ENCODE peak calls at places on chromosomes 13 and 19, in seven cellular contexts. B is uterus, U is tibial nerve, A is prostate gland, F is body of pancreas, R is right lobe of liver, M is stomach. L is an unnamed sample. For H3K9me3, the result is how much of the 10 kb centered on the place peaks cover.

GRCh38 chr13:114339779-114340534 is 25.7 kb downstream of the CHAMP1 start:
- DNase-seq in B (no peak), F (peak), M (peak), R (no peak), A (peak), U (no peak), L (no peak)

GRCh38 chr13:25062479-25062878 is 33.5 kb upstream of the PABPC3 start:
- DNase-seq in R (no peak), M (no peak), B (no peak), U (no peak), A (no peak), F (no peak), L (no peak)

GRCh38 chr13:97004886-97005285 is 10.6 kb upstream of the OXGR1 start:
- DNase-seq in A (no peak), U (no peak), M (no peak), R (no peak), F (no peak), B (no peak), L (no peak)

GRCh38 chr13:21037656-21038055 is 23.7 kb downstream of the LATS2 start:
- DNase-seq in A (no peak), R (no peak), U (no peak), F (no peak), B (no peak), M (no peak), L (no peak)

GRCh38 chr19:2164020-2164988 is 571 bp downstream of the DOT1L start:
- DNase-seq in A (no peak), F (no peak), M (no peak), R (peak), B (peak), U (no peak), L (no peak)

GRCh38 chr13:79194272-79194671 is 211.8 kb downstream of the RBM26 start:
- DNase-seq in B (no peak), R (no peak), F (no peak), A (no peak), U (no peak), M (no peak), L (no peak)

GRCh38 chr19:41699231-41699967 is 9.0 kb upstream of the CEACAM5 start:
- DNase-seq in R (peak), A (peak), M (peak), B (peak), U (no peak), F (peak), L (no peak)

GRCh38 chr13:111388851-111389500 is 68.5 kb downstream of the TEX29 start:
- DNase-seq in U (no peak), B (no peak), M (peak), F (no peak), A (no peak), R (no peak), L (no peak)

GRCh38 chr13:25286308-25286968 is 850 bp downstream of the MTMR6 start:
- DNase-seq in M (no peak), F (peak), R (no peak), U (no peak), B (no peak), A (peak), L (no peak)

GRCh38 chr19:11737964-11738745 is 591 bp downstream of the ZNF823 start:
- DNase-seq in M (peak), R (peak), F (peak), A (peak), U (peak), B (peak), L (no peak)

GRCh38 chr13:33205804-33206221 is 79.7 kb downstream of the STARD13 start:
- DNase-seq in M (no peak), R (no peak), F (peak), A (no peak), U (no peak), B (no peak), L (no peak)

GRCh38 chr19:15717781-15718180 is 10.0 kb upstream of the OR10H2 start:
- DNase-seq in U (no peak), R (no peak), A (no peak), M (no peak), B (no peak), F (no peak), L (no peak)
- H3K9me3 ChIP-seq in U (under half), R (under half), A (under half), M (under half), B (under half), F (under half), L (under half)

GRCh38 chr13:40789275-40790231 is at the start of gene SLC25A15:
- DNase-seq in A (peak), M (peak), U (peak), R (peak), B (peak), F (peak), L (peak)
- TF ChIP-seq POLR2A in A (peak), M (no peak), U (peak), R (peak), B (no peak), F (peak), L (peak)

DNA sequence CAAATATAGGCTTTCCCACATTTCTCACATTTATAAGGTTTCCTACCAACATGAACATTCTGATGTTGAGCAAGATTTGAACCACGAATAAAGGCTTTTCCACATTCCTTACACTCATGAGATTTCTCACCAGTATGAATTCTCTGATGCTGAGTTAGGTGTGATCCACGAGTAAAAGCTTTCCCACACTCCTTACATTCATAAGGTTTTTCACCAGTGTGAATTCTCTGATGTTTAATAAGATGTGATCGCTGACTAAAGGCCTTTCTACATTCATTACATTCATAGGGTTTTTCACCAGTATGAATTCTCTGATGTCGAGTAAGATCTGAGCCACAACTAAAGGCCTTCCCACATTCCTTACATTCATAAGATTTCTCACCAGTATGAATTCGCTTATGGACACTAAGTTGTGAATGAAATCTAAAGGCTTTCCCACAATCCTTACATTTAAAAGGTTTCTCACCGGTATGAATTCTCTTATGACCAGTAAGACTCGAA is 19.0 kb downstream of the ZNF790 start:
- DNase-seq in U (no peak), F (no peak), M (no peak), A (no peak), R (no peak), B (no peak), L (no peak)
- H3K9me3 ChIP-seq in U (under half), F (under half), M (half or more), A (under half), R (half or more), B (under half), L (half or more)

DNA sequence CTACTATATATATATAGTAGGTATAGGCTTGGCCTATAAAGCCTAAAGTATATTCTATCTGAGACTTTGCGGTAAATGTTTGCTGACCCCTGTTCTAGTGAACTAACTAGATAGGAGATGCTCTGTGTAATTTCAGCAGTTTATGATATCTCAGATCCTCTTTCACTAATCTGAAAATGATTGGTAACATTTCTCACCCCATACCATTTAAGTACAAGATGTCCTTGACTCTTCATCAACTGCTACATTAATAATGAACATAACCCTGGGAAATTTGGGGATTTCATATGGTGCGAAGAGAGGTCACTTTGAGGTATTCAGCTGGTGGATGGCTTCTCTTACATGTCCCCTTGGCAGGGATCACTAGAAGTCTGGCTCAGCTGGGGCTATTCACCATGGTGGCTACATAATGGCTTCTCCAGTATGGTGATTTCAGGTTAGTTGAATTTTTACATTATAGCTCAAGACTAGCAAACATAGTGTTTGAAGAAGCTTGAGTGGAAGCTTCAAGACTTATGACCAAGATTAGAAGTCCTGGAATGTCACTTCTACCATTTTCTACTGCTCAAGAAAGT is 103.6 kb upstream of the MYCBP2 start:
- DNase-seq in A (no peak), M (no peak), F (no peak), R (no peak), B (no peak), U (no peak), L (no peak)
- TF ChIP-seq POLR2A in A (no peak), M (no peak), F (no peak), R (no peak), B (no peak), U (no peak), L (no peak)

DNA sequence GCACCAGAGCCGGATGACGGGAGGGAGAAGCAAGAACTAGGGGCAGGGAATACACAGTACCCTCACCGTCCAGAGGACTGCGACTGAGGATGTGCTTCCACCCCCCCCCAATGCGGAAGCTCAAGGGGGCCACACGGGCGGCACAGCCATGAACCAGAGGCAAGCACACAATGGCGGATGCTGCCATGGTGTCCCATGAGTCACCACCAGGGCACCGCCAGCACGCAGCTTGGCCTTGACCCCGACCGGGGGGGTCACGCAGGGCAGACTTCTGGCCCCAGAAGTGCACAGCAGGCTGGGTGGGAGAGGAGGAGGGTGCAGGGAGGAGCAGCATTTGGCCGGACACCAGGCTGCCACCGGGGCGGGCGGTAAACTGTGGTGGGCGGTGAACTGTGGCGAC is 83.5 kb upstream of the ZNF254 start:
- DNase-seq in A (no peak), F (no peak), U (no peak), R (no peak), M (no peak), B (no peak), L (no peak)
- H3K9me3 ChIP-seq in A (under half), F (under half), U (under half), R (under half), M (under half), B (under half), L (under half)

GRCh38 chr13:106497079-106497478 is 38.4 kb downstream of the EFNB2 start:
- DNase-seq in B (no peak), U (no peak), R (no peak), A (no peak), M (no peak), F (no peak), L (no peak)

GRCh38 chr13:106499113-106499512 is 36.3 kb downstream of the EFNB2 start:
- DNase-seq in F (no peak), M (no peak), A (no peak), B (no peak), U (no peak), R (no peak), L (no peak)

GRCh38 chr13:106498158-106498557 is 37.3 kb downstream of the EFNB2 start:
- DNase-seq in U (no peak), M (no peak), B (no peak), F (no peak), R (no peak), A (no peak), L (no peak)

GRCh38 chr13:106499905-106500304 is 35.6 kb downstream of the EFNB2 start:
- DNase-seq in M (no peak), R (no peak), B (no peak), F (no peak), U (no peak), A (no peak), L (no peak)

DNA sequence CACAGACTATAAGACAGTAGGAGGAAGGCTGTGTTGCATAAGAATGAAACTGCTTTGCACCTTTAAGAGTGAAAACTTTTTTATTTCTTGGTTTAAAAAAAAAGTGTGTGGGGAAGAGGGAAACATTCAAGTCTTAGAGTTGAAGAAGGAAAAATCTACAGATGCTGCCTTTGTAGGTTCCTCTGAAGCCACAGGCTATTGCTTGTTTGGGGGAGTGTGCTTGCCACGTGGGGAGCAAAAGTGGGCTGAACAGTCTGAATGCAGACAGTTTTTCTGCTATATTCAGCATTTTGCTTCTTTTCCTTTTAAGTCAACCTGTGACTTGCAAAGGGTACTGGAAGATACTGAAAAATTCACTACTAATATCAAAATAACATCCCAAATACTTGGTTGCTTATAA is 36.9 kb downstream of the EFNB2 start:
- DNase-seq in A (no peak), F (no peak), U (no peak), M (no peak), B (no peak), R (no peak), L (no peak)
- TF ChIP-seq POLR2A in A (no peak), F (no peak), U (no peak), M (no peak), B (no peak), R (no peak), L (no peak)

L was measured in esophagus squamous epithelium.